ENCODE peak calls at places on chromosomes 3 and 15, in seven cellular contexts. R is endothelial cell of umbilical vein, D is sigmoid colon, E is esophagus muscularis mucosa, W is GM12892, X is stomach, V is HepG2. I is an unnamed sample.

GRCh38 chr3:83453010-83453409 is 1505.8 kb upstream of the CADM2 start:
- DNase-seq in E (no peak), D (no peak), W (no peak), R (no peak), V (no peak), X (no peak), I (no peak)

GRCh38 chr15:33941279-33942063 is 26.8 kb upstream of the CHRM5 start:
- DNase-seq in R (no peak), V (no peak), E (no peak), W (no peak), X (no peak), D (no peak), I (no peak)

GRCh38 chr3:190671658-190672057 is 157.8 kb downstream of the IL1RAP start:
- DNase-seq in E (no peak), W (no peak), R (no peak), D (no peak), X (no peak), V (no peak), I (no peak)

GRCh38 chr3:177378168-177378567 is 180.9 kb upstream of the TBL1XR1 start:
- DNase-seq in W (no peak), R (no peak), E (no peak), V (no peak), D (no peak), X (no peak), I (no peak)

GRCh38 chr3:128875556-128876120 is 3.8 kb upstream of the ACAD9 start:
- DNase-seq in E (no peak), X (peak; percentile 43), D (no peak), W (no peak), R (peak; percentile 26), V (peak; percentile 32), I (peak; percentile 29)

GRCh38 chr3:152688313-152688712 is 146.6 kb upstream of the P2RY1 start:
- DNase-seq in V (no peak), X (no peak), R (no peak), D (no peak), E (no peak), W (no peak), I (no peak)

GRCh38 chr15:62835351-62835750 is 207.2 kb upstream of the TPM1 start:
- DNase-seq in D (no peak), W (no peak), V (no peak), R (no peak), E (peak; percentile 77), X (no peak), I (no peak)

GRCh38 chr3:35307296-35307695 is 332.0 kb upstream of the ARPP21 start:
- DNase-seq in W (no peak), V (no peak), X (no peak), E (no peak), D (no peak), R (no peak), I (no peak)

GRCh38 chr3:4899654-4900236 is 79.5 kb upstream of the BHLHE40 start:
- DNase-seq in D (no peak), R (no peak), X (no peak), V (no peak), E (no peak), W (no peak), I (no peak)

GRCh38 chr3:184656991-184657669 is 54.7 kb downstream of the MAGEF1 start:
- DNase-seq in E (no peak), X (no peak), V (no peak), R (no peak), D (no peak), W (peak; percentile 51), I (no peak)

GRCh38 chr15:64519897-64520296 is 59.5 kb downstream of the ZNF609 start:
- DNase-seq in E (no peak), D (no peak), R (no peak), V (no peak), X (no peak), W (no peak), I (no peak)

GRCh38 chr3:38655708-38656300 is 6.3 kb upstream of the SCN5A start:
- DNase-seq in W (no peak), R (peak; percentile 39), X (no peak), E (peak; percentile 84), D (peak; percentile 38), V (peak; percentile 52), I (no peak)

GRCh38 chr3:2735392-2735894 is 374.7 kb downstream of the IL5RA start:
- DNase-seq in E (no peak), D (no peak), X (no peak), R (no peak), W (no peak), V (no peak), I (no peak)

GRCh38 chr15:33852094-33852493 is 116.2 kb upstream of the CHRM5 start:
- DNase-seq in D (no peak), W (no peak), R (no peak), E (no peak), V (no peak), X (no peak), I (no peak)

GRCh38 chr3:52978109-52978754 is 67.6 kb downstream of the SFMBT1 start:
- DNase-seq in R (no peak), V (no peak), W (no peak), E (no peak), X (no peak), D (no peak), I (no peak)

GRCh38 chr3:120348065-120348980 is 831 bp downstream of the LRRC58 start:
- DNase-seq in W (peak; percentile 43), E (no peak), X (no peak), R (peak; percentile 36), D (no peak), V (peak; percentile 6), I (no peak)

GRCh38 chr15:43948691-43949325 is 122.0 kb downstream of the WDR76 start:
- DNase-seq in X (no peak), D (no peak), W (no peak), R (no peak), E (peak; percentile 31), V (no peak), I (no peak)

GRCh38 chr15:85142324-85142723 is 160.7 kb downstream of the PDE8A start:
- DNase-seq in X (no peak), D (no peak), W (no peak), R (peak; percentile 91), V (no peak), E (no peak), I (no peak)

GRCh38 chr3:76362643-76363042 is 577.3 kb upstream of the ZNF717 start:
- DNase-seq in E (no peak), X (no peak), V (no peak), D (no peak), R (no peak), W (no peak), I (no peak)

GRCh38 chr3:35639251-35640185 is at the start of gene ARPP21:
- DNase-seq in R (peak; percentile 15), W (peak; percentile 8), D (peak; percentile 46), V (no peak), E (no peak), X (no peak), I (no peak)

GRCh38 chr3:134476306-134476705 is 9.5 kb downstream of the ANAPC13 start:
- DNase-seq in D (no peak), E (no peak), W (no peak), X (no peak), R (no peak), V (no peak), I (no peak)

GRCh38 chr3:56196700-56197099 is 271.6 kb downstream of the ERC2 start:
- DNase-seq in E (no peak), X (no peak), R (no peak), W (no peak), V (no peak), D (no peak), I (no peak)

GRCh38 chr3:56197259-56197965 is 270.9 kb downstream of the ERC2 start:
- DNase-seq in D (no peak), V (no peak), X (no peak), R (no peak), E (no peak), W (no peak), I (no peak)

GRCh38 chr3:56202997-56203396 is 265.3 kb downstream of the ERC2 start:
- DNase-seq in X (no peak), D (no peak), R (no peak), E (no peak), W (no peak), V (no peak), I (no peak)

GRCh38 chr3:56197991-56198390 is 270.3 kb downstream of the ERC2 start:
- DNase-seq in X (no peak), D (no peak), R (no peak), V (no peak), E (peak; percentile 68), W (no peak), I (no peak)

GRCh38 chr3:56200251-56200650 is 268.0 kb downstream of the ERC2 start:
- DNase-seq in V (no peak), E (no peak), D (no peak), W (no peak), R (no peak), X (no peak), I (no peak)
- TF ChIP-seq POLR2AphosphoS5 in V (no peak), E (no peak), D (no peak), W (no peak), R (no peak), X (no peak), I (no peak)

DNA sequence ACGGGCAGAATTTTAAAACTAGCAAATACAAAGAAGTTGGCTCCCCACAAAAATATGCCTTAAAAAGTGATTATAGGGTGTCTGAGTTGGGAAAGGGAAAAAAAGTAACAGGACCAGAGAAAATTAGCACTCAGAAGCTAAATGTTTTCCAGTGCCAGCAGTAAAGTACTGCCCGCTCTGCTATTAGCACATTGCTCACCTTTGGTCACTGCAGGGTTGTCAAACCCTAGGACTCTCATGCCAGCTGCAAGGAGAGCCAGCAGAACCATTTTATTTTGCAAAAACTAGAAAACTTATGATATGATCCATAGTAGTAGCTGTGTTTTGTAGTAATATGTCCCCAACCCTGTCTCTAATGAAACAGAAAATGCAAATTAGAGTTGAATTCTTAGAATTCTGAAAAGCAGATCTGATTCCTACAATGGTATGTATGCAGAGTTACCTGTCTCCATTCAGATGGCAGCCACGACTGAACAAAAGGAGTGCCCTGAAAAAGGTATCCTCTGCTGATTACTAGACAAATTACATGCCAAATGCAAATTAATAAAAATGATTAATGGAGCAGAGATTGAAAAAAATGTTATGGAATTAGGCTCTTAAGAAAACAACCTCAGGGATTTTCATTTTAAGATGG is 150.3 kb downstream of the SNRK start:
- DNase-seq in W (no peak), V (no peak), X (no peak), R (no peak), D (no peak), E (no peak), I (no peak)
- TF ChIP-seq POLR2A in W (no peak), V (no peak), X (no peak), R (no peak), D (no peak), E (no peak), I (no peak)

DNA sequence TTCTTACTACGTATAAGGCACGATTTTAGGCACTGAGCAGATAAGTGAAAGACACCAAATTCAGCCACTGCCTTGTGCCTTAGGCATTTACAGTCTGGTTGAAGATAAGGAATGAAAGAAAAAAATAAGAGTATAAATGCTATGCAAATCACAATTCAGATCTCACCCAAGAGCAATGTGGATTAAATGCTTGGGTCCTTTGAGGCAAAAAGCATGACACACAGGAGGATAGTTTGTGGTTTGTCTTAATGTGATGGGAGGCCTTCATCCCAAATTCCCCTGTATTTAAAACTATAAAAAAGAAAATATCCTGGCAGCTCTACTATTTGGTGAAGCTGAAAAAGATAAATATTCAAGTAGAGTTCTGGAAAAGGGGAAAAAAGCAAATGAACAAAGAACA is 79.8 kb downstream of the TGFBR2 start:
- DNase-seq in D (no peak), E (no peak), V (no peak), X (no peak), W (no peak), R (no peak), I (no peak)
- TF ChIP-seq POLR2AphosphoS5 in D (no peak), E (no peak), V (no peak), X (no peak), W (no peak), R (no peak), I (no peak)

GRCh38 chr3:180912304-180913226 is at the start of gene FXR1:
- DNase-seq in V (peak; percentile 84), R (peak; percentile 83), D (peak; percentile 91), X (peak; percentile 90), E (peak; percentile 96), W (peak; percentile 73), I (peak; percentile 93)
- TF ChIP-seq POLR2A in V (peak; percentile 79), R (peak; percentile 87), D (peak; percentile 64), X (no peak), E (peak; percentile 47), W (peak; percentile 85), I (peak; percentile 59)